ENCODE peak calls at places on chromosomes 1 and 21, in seven cellular contexts. D is colonic mucosa, Z is mesenchymal stem cell, Y is adrenal gland, E is right lobe of liver, L is OCI-LY7, R is upper lobe of right lung. T is an unnamed sample.

GRCh38 chr1:190475394-190476250 is 2.0 kb downstream of the BRINP3 start:
- DNase-seq in L (no peak), Z (no peak), Y (no peak), D (peak; percentile 66), R (peak; percentile 44), E (no peak), T (no peak)

GRCh38 chr1:81799939-81800740 is 594 bp upstream of the ADGRL2 start:
- DNase-seq in Y (peak; percentile 58), E (peak; percentile 44), D (peak; percentile 45), L (no peak), Z (peak; percentile 90), R (peak; percentile 61), T (no peak)

GRCh38 chr1:206674745-206675175 is 9.9 kb upstream of the MAPKAPK2 start:
- DNase-seq in Z (peak; percentile 99), E (no peak), Y (no peak), R (peak; percentile 83), D (peak; percentile 72), L (no peak), T (no peak)

GRCh38 chr1:84253041-84253440 is 48.5 kb upstream of the SAMD13 start:
- DNase-seq in Z (peak; percentile 52), D (no peak), Y (no peak), L (no peak), E (no peak), R (no peak), T (no peak)

GRCh38 chr1:228691926-228692325 is 43.4 kb upstream of the RHOU start:
- DNase-seq in Z (peak; percentile 39), R (no peak), E (no peak), D (peak; percentile 46), Y (peak; percentile 26), L (peak; percentile 38), T (peak; percentile 16)

GRCh38 chr1:67815303-67816095 is 17.8 kb downstream of the GNG12 start:
- DNase-seq in Z (no peak), Y (no peak), D (peak; percentile 96), R (no peak), L (no peak), E (no peak), T (no peak)

GRCh38 chr1:110211503-110212164 is 1.5 kb downstream of the KCNC4 start:
- DNase-seq in D (no peak), R (no peak), L (no peak), E (no peak), Z (no peak), Y (no peak), T (no peak)

GRCh38 chr1:175146535-175147213 is 45.9 kb downstream of the KIAA0040 start:
- DNase-seq in L (peak; percentile 74), Z (peak; percentile 64), Y (peak; percentile 62), D (peak; percentile 63), E (peak; percentile 64), R (peak; percentile 82), T (peak; percentile 84)

GRCh38 chr1:154941332-154941995 is 4.9 kb upstream of the PMVK start:
- DNase-seq in L (peak; percentile 54), E (peak; percentile 58), Y (peak; percentile 87), Z (peak; percentile 53), D (no peak), R (no peak), T (no peak)

GRCh38 chr1:111920221-111921024 is 69.0 kb downstream of the KCND3 start:
- DNase-seq in L (no peak), D (no peak), Z (peak; percentile 32), Y (no peak), R (no peak), E (no peak), T (no peak)

GRCh38 chr1:210876275-210876674 is 257.7 kb downstream of the KCNH1 start:
- DNase-seq in Z (no peak), L (no peak), Y (no peak), R (no peak), E (no peak), D (no peak), T (no peak)

GRCh38 chr1:156549390-156549789 is 23.0 kb downstream of the IQGAP3 start:
- DNase-seq in Y (no peak), E (no peak), R (no peak), Z (no peak), D (no peak), L (no peak), T (no peak)

GRCh38 chr1:8465692-8466091 is 147.8 kb downstream of the SLC45A1 start:
- DNase-seq in D (peak; percentile 18), Z (no peak), R (no peak), Y (no peak), L (peak; percentile 40), E (no peak), T (no peak)

GRCh38 chr1:8463144-8463927 is 145.4 kb downstream of the SLC45A1 start:
- DNase-seq in Z (peak; percentile 93), R (no peak), E (no peak), D (peak; percentile 62), Y (no peak), L (peak; percentile 42), T (no peak)

GRCh38 chr1:8462298-8462946 is 144.5 kb downstream of the SLC45A1 start:
- DNase-seq in L (no peak), Z (peak; percentile 24), E (no peak), D (no peak), Y (no peak), R (peak; percentile 65), T (no peak)

GRCh38 chr1:8464987-8465386 is 147.1 kb downstream of the SLC45A1 start:
- DNase-seq in Y (no peak), R (no peak), Z (peak; percentile 58), E (no peak), D (no peak), L (peak; percentile 45), T (no peak)

GRCh38 chr1:8464377-8464776 is 146.5 kb downstream of the SLC45A1 start:
- DNase-seq in Z (no peak), D (no peak), R (peak; percentile 77), L (no peak), Y (no peak), E (no peak), T (no peak)
- H3K27ac ChIP-seq in Z (peak overlapping the region; percentile 6), D (peak overlapping the region; percentile 81), R (peak overlapping the region; percentile 81), L (peak overlapping the region; percentile 82), Y (peak overlapping the region; percentile 72), E (peak overlapping the region; percentile 31), T (no peak overlapping the region)

DNA sequence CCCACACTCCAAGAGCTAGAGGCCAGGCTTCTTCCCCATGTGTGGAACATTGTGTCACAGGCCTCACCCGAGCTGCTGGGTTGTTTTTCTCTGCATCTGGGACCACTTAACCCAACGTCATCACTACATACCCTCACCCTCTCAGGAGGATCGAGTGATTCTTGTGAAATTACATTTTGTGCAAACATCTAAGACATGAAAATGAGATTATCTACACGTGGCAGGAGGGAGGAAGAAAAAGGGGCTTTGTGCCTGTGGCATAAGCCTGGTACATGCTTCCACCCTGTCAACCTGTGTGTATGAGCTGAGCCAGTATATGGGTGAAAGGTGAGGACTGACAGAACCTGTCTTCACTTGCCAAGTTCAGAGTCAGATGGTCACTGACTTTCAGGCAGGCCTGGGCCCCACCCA is 1.6 kb downstream of the CPT2 start:
- DNase-seq in Y (no peak), L (no peak), E (no peak), D (peak; percentile 65), R (no peak), Z (peak; percentile 43), T (no peak)
- H3K4me3 ChIP-seq in Y (peak overlapping the region; percentile 90), L (peak overlapping the region; percentile 78), E (peak overlapping the region; percentile 96), D (no peak overlapping the region), R (peak overlapping the region; percentile 92), Z (no peak overlapping the region), T (no peak overlapping the region)

DNA sequence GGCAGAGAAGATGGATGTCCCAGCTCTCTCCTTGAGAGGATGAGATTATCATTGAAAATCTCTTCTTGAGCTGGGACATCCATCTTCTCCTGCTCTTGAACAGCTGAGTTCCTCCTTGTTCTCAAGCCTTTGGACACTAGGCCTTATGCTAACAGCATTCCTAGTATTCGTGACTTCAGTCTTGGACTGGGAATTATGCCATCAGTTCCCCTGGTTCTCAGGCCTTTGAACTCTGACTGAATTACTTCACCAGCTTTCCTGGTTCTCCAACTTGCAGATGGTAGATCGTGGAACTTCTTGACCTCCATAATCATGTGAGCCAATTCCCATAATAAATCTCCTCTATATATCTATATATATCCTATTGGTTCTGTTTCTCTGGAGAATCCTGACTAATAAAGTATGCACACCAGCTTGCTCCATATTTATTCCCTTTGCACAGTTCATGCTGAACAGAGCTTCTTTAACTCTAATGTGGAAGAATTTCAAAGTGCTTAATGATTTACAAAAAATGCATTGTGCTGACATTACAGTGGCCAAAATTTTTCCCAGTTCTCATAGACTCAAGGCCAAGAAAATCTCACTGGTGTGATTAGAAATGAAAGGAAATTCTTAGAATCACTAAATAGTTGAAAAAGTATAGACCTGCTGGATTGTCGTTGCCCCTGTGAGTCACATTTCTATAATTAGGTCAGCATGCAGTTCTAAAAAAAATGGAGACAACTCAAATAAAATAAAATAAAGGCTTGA is 462.9 kb upstream of the ADAMTS5 start:
- DNase-seq in Y (no peak), E (no peak), Z (peak; percentile 90), L (no peak), D (no peak), R (no peak), T (no peak)
- H3K27ac ChIP-seq in Y (peak overlapping the region; percentile 47), E (no peak overlapping the region), Z (peak overlapping the region; percentile 75), L (no peak overlapping the region), D (no peak overlapping the region), R (peak overlapping the region; percentile 11), T (no peak overlapping the region)

GRCh38 chr1:25541889-25542658 is 1.3 kb upstream of the LDLRAP1 start:
- DNase-seq in D (no peak), Y (no peak), Z (no peak), E (no peak), R (no peak), L (no peak), T (no peak)

GRCh38 chr1:25541425-25541824 is 2.0 kb upstream of the LDLRAP1 start:
- DNase-seq in Y (no peak), D (no peak), R (no peak), Z (no peak), E (no peak), L (no peak), T (no peak)

GRCh38 chr1:25544243-25544764 is 898 bp downstream of the LDLRAP1 start:
- DNase-seq in Y (no peak), L (peak; percentile 19), Z (no peak), R (no peak), E (no peak), D (no peak), T (no peak)

GRCh38 chr1:25543425-25544242 is at the start of gene LDLRAP1:
- DNase-seq in D (peak; percentile 81), E (peak; percentile 84), Y (peak; percentile 82), L (peak; percentile 76), R (peak; percentile 90), Z (peak; percentile 74), T (no peak)

GRCh38 chr1:25543106-25543424 is 341 bp upstream of the LDLRAP1 start:
- DNase-seq in Z (no peak), R (no peak), L (no peak), D (no peak), Y (no peak), E (no peak), T (no peak)
- H3K4me3 ChIP-seq in Z (peak overlapping the region; percentile 81), R (peak overlapping the region; percentile 87), L (peak overlapping the region; percentile 84), D (peak overlapping the region; percentile 88), Y (peak overlapping the region; percentile 72), E (peak overlapping the region; percentile 87), T (peak overlapping the region; percentile 5)

T was measured in iPS DF 6.9.